ENCODE peak calls at places on chromosomes 3 and 15, in five cellular contexts. D is WERI-Rb-1, B is cardiac muscle cell, X is endodermal cell, W is uterus. C is an unnamed sample.
A peak's percentile ranks its signal among the peaks of the same experiment; 100 is the strongest.

GRCh38 chr3:195870442-195870841 is 37.9 kb downstream of the TNK2 start:
- DNase-seq in B (no peak), W (no peak), D (no peak), X (no peak), C (no peak)

GRCh38 chr3:189167027-189167766 is 4.6 kb upstream of the TPRG1 start:
- DNase-seq in W (no peak), B (no peak), X (peak; percentile 49), D (no peak), C (no peak)

GRCh38 chr15:88487176-88487795 is 19.8 kb downstream of the MRPS11 start:
- DNase-seq in W (no peak), X (no peak), B (no peak), D (peak; percentile 46), C (no peak)

GRCh38 chr15:101255615-101256350 is 3.9 kb upstream of the CHSY1 start:
- DNase-seq in W (no peak), B (peak; percentile 82), D (peak; percentile 17), X (peak; percentile 38), C (peak; percentile 67)

GRCh38 chr15:39059886-39060285 is 495.3 kb upstream of the RASGRP1 start:
- DNase-seq in W (no peak), D (no peak), X (no peak), B (no peak), C (no peak)

GRCh38 chr3:98730338-98730737 is 32.8 kb upstream of the ST3GAL6 start:
- DNase-seq in W (no peak), X (no peak), D (no peak), B (no peak), C (no peak)

GRCh38 chr3:87173776-87174175 is 53.3 kb upstream of the CHMP2B start:
- DNase-seq in B (no peak), W (no peak), X (no peak), D (no peak), C (no peak)

GRCh38 chr15:58552505-58553364 is 120.9 kb downstream of the LIPC start:
- DNase-seq in B (no peak), D (no peak), W (no peak), X (peak; percentile 43), C (no peak)

GRCh38 chr3:11204697-11205397 is 50.6 kb downstream of the HRH1 start:
- DNase-seq in W (no peak), X (no peak), D (no peak), B (no peak), C (no peak)

GRCh38 chr15:99845009-99845408 is 111.8 kb upstream of the LYSMD4 start:
- DNase-seq in W (no peak), X (no peak), D (no peak), B (no peak), C (no peak)

GRCh38 chr3:141049681-141050080 is 1.5 kb upstream of the SPSB4 start:
- DNase-seq in W (no peak), D (peak; percentile 46), X (peak; percentile 70), B (no peak), C (no peak)

GRCh38 chr15:71807691-71808091 is 2.7 kb upstream of the NR2E3 start:
- DNase-seq in X (peak; percentile 68), D (no peak), W (no peak), B (no peak), C (no peak)

GRCh38 chr3:179027326-179027900 is 44.2 kb downstream of the ZMAT3 start:
- DNase-seq in D (no peak), X (no peak), B (no peak), W (peak; percentile 22), C (peak; percentile 20)

GRCh38 chr3:170359178-170359704 is 1.7 kb downstream of the SKIL start:
- DNase-seq in B (no peak), D (no peak), X (no peak), W (no peak), C (no peak)

GRCh38 chr3:194905696-194906095 is 220.0 kb downstream of the FAM43A start:
- DNase-seq in D (no peak), W (no peak), B (no peak), X (no peak), C (no peak)

GRCh38 chr3:23840521-23840920 is 34.8 kb downstream of the UBE2E1 start:
- DNase-seq in W (no peak), B (peak; percentile 37), D (no peak), X (no peak), C (no peak)

GRCh38 chr3:101310580-101311375 is 9.6 kb downstream of the IMPG2 start:
- DNase-seq in B (no peak), W (peak; percentile 57), X (no peak), D (no peak), C (no peak)

GRCh38 chr3:65348596-65348995 is 660.8 kb upstream of the ADAMTS9 start:
- DNase-seq in D (no peak), W (no peak), X (no peak), B (no peak), C (no peak)

GRCh38 chr3:32239638-32240550 is 1.4 kb downstream of the CMTM8 start:
- DNase-seq in W (no peak), D (peak; percentile 46), B (peak; percentile 57), X (peak; percentile 83), C (no peak)

GRCh38 chr3:57949779-57950618 is 58.2 kb upstream of the FLNB start:
- DNase-seq in X (no peak), D (no peak), W (peak; percentile 76), B (no peak), C (peak; percentile 49)

GRCh38 chr3:149058199-149058598 is 28.1 kb downstream of the HLTF start:
- DNase-seq in D (no peak), X (no peak), B (no peak), W (no peak), C (no peak)

GRCh38 chr3:181695661-181696491 is 15.8 kb upstream of the SOX2 start:
- DNase-seq in W (no peak), X (peak; percentile 70), D (no peak), B (peak; percentile 58), C (peak; percentile 56)

GRCh38 chr15:101689901-101690300 is 34.4 kb downstream of the TARS3 start:
- DNase-seq in X (no peak), W (no peak), D (no peak), B (no peak), C (no peak)

GRCh38 chr3:155956508-155957411 is 86.3 kb downstream of the GMPS start:
- DNase-seq in X (no peak), B (no peak), W (no peak), D (no peak), C (no peak)

GRCh38 chr15:68617001-68617400 is 38.2 kb downstream of the CORO2B start:
- DNase-seq in W (no peak), D (no peak), B (no peak), X (no peak), C (no peak)

GRCh38 chr15:67133738-67134576 is 68.6 kb downstream of the SMAD3 start:
- DNase-seq in X (no peak), B (peak; percentile 44), D (no peak), W (no peak), C (no peak)

GRCh38 chr15:67136802-67137201 is 71.4 kb downstream of the SMAD3 start:
- DNase-seq in D (no peak), X (peak; percentile 41), B (no peak), W (no peak), C (no peak)

GRCh38 chr15:67133026-67133425 is 67.6 kb downstream of the SMAD3 start:
- DNase-seq in X (peak; percentile 31), B (peak; percentile 62), W (no peak), D (no peak), C (no peak)

GRCh38 chr15:67135494-67135893 is 70.1 kb downstream of the SMAD3 start:
- DNase-seq in X (peak; percentile 22), D (no peak), W (no peak), B (no peak), C (no peak)

DNA sequence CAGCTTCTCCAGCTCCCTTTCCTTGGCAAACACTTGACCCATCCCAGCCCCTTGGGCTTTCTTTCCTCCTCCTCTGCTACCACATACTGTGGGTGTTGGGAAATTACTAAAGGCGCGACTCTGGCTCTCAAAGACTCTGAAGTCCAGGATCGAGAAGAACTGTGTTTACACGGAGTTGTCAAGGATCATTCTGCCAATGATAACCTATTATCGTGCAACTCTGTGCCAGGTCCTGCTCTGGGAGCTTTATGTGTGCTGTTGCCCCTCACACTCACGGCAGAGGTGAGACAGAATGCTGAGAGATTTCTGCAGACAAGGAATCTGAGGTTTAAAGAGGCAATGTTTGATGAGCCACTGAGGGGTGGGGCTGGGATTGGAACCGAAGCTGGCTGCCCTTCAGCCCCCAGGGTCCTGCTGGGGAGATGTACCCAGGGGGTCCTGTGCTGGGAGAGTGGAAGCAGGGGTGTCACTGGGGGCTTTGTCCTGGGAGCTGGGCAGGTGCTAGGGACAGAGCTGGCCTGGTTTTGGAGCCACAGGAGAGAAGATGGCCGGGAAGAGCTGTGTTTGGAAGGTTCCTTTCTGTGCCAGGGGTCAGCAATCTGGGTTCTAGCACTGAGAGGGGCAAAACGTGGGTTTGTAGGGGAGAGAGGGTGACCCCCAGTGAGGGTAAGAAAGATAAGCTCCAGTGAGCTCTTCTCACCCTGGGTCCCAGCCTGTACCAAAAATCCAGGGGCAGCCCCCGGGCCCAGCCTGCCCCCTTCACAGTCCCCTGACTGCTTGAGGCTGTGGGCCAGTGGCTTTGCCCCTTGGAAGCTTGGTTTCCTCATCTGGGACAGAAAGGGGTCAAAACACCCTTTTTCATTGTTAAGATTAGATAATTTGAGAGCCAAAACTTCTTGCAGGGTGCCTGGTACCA is 69.4 kb downstream of the SMAD3 start:
- DNase-seq in X (peak; percentile 63), W (no peak), B (no peak), D (no peak), C (no peak)
- H3K27ac ChIP-seq in X (peak overlapping the region; percentile 44), W (peak overlapping the region; percentile 94), B (peak overlapping the region; percentile 81), D (no peak overlapping the region), C (peak overlapping the region; percentile 69)

GRCh38 chr15:67188551-67189218 is 65.8 kb downstream of the AAGAB start:
- DNase-seq in X (no peak), D (no peak), B (no peak), W (peak; percentile 89), C (peak; percentile 51)

GRCh38 chr15:67186226-67186649 is 68.2 kb downstream of the AAGAB start:
- DNase-seq in B (no peak), D (no peak), X (no peak), W (peak; percentile 56), C (peak; percentile 75)

GRCh38 chr15:67186688-67187087 is 67.8 kb downstream of the AAGAB start:
- DNase-seq in W (peak; percentile 30), B (no peak), X (no peak), D (no peak), C (no peak)

GRCh38 chr15:67185621-67186225 is 68.7 kb downstream of the AAGAB start:
- DNase-seq in X (no peak), B (no peak), W (peak; percentile 12), D (no peak), C (no peak)

GRCh38 chr15:67187351-67187854 is 67.1 kb downstream of the AAGAB start:
- DNase-seq in W (peak; percentile 21), X (no peak), B (no peak), D (no peak), C (no peak)
- H3K36me3 ChIP-seq in W (no peaks in the 10 kb centered on the region), X (peaks cover 66% of the 10 kb centered on the region), B (peaks cover 45% of the 10 kb centered on the region), D (peaks cover 2% of the 10 kb centered on the region), C (no peaks in the 10 kb centered on the region)

GRCh38 chr3:157294444-157294843 is 134.5 kb upstream of the CCNL1 start:
- DNase-seq in W (no peak), B (no peak), X (no peak), D (no peak), C (no peak)
- H3K27ac ChIP-seq in W (no peak overlapping the region), B (no peak overlapping the region), X (no peak overlapping the region), D (no peak overlapping the region), C (no peak overlapping the region)

GRCh38 chr3:146090521-146090920 is 70.5 kb downstream of the PLOD2 start:
- DNase-seq in B (no peak), X (no peak), D (no peak), W (no peak), C (no peak)
- H3K36me3 ChIP-seq in B (peaks cover 28% of the 10 kb centered on the region), X (peaks cover 4% of the 10 kb centered on the region), D (no peaks in the 10 kb centered on the region), W (no peaks in the 10 kb centered on the region), C (no peaks in the 10 kb centered on the region)

GRCh38 chr15:89860851-89861360 is 32.9 kb downstream of the AP3S2 start:
- DNase-seq in D (no peak), X (no peak), B (no peak), W (no peak), C (no peak)
- H3K27ac ChIP-seq in D (no peak overlapping the region), X (no peak overlapping the region), B (no peak overlapping the region), W (no peak overlapping the region), C (no peak overlapping the region)